ENCODE peak calls at places on chromosomes 13 and 19, in ten cellular contexts. One of them, this sample, is unnamed.

GRCh38 chr13:40446365-40446764 is 220.1 kb downstream of the FOXO1 start:
- DNase-seq in ascending aorta: no peak
- DNase-seq in upper lobe of left lung: no peak
- DNase-seq in ovary: no peak
- DNase-seq in body of pancreas: no peak
- DNase-seq in CD4-positive, alpha-beta T cell: no peak
- DNase-seq in mucosa of descending colon: no peak
- DNase-seq in BJ: peak
- DNase-seq in cardiac muscle cell: no peak
- DNase-seq in AG09319: no peak
- DNase-seq in this sample: no peak

GRCh38 chr19:31562916-31563626 is 213.8 kb upstream of the TSHZ3 start:
- DNase-seq in ascending aorta: no peak
- DNase-seq in upper lobe of left lung: no peak
- DNase-seq in ovary: no peak
- DNase-seq in body of pancreas: no peak
- DNase-seq in CD4-positive, alpha-beta T cell: no peak
- DNase-seq in mucosa of descending colon: no peak
- DNase-seq in BJ: no peak
- DNase-seq in cardiac muscle cell: no peak
- DNase-seq in AG09319: no peak
- DNase-seq in this sample: no peak

GRCh38 chr19:11017275-11018035 is 56.6 kb downstream of the SMARCA4 start:
- DNase-seq in ascending aorta: no peak
- DNase-seq in upper lobe of left lung: no peak
- DNase-seq in ovary: no peak
- DNase-seq in body of pancreas: no peak
- DNase-seq in CD4-positive, alpha-beta T cell: no peak
- DNase-seq in mucosa of descending colon: no peak
- DNase-seq in BJ: no peak
- DNase-seq in cardiac muscle cell: no peak
- DNase-seq in AG09319: no peak
- DNase-seq in this sample: no peak

GRCh38 chr13:105464249-105464648 is 1071.2 kb downstream of the EFNB2 start:
- DNase-seq in ascending aorta: no peak
- DNase-seq in upper lobe of left lung: no peak
- DNase-seq in ovary: no peak
- DNase-seq in body of pancreas: no peak
- DNase-seq in CD4-positive, alpha-beta T cell: no peak
- DNase-seq in mucosa of descending colon: no peak
- DNase-seq in BJ: no peak
- DNase-seq in cardiac muscle cell: no peak
- DNase-seq in AG09319: no peak
- DNase-seq in this sample: no peak

GRCh38 chr19:7507884-7508283 is 8.0 kb upstream of the ZNF358 start:
- DNase-seq in ascending aorta: peak
- DNase-seq in upper lobe of left lung: peak
- DNase-seq in ovary: peak
- DNase-seq in body of pancreas: peak
- DNase-seq in CD4-positive, alpha-beta T cell: no peak
- DNase-seq in mucosa of descending colon: peak
- DNase-seq in BJ: no peak
- DNase-seq in cardiac muscle cell: no peak
- DNase-seq in AG09319: peak
- DNase-seq in this sample: no peak

GRCh38 chr19:10450853-10451609 is 30.7 kb downstream of the PDE4A start:
- DNase-seq in ascending aorta: no peak
- DNase-seq in upper lobe of left lung: no peak
- DNase-seq in ovary: no peak
- DNase-seq in body of pancreas: no peak
- DNase-seq in CD4-positive, alpha-beta T cell: no peak
- DNase-seq in mucosa of descending colon: peak
- DNase-seq in BJ: no peak
- DNase-seq in cardiac muscle cell: no peak
- DNase-seq in AG09319: no peak
- DNase-seq in this sample: no peak

GRCh38 chr13:93767917-93768422 is 541.4 kb downstream of the GPC6 start:
- DNase-seq in ascending aorta: no peak
- DNase-seq in upper lobe of left lung: no peak
- DNase-seq in ovary: no peak
- DNase-seq in body of pancreas: no peak
- DNase-seq in CD4-positive, alpha-beta T cell: no peak
- DNase-seq in mucosa of descending colon: no peak
- DNase-seq in BJ: no peak
- DNase-seq in cardiac muscle cell: no peak
- DNase-seq in AG09319: no peak
- DNase-seq in this sample: no peak

GRCh38 chr13:33490461-33491327 is 205.1 kb upstream of the STARD13 start:
- DNase-seq in ascending aorta: peak
- DNase-seq in upper lobe of left lung: no peak
- DNase-seq in ovary: no peak
- DNase-seq in body of pancreas: no peak
- DNase-seq in CD4-positive, alpha-beta T cell: no peak
- DNase-seq in mucosa of descending colon: no peak
- DNase-seq in BJ: no peak
- DNase-seq in cardiac muscle cell: no peak
- DNase-seq in AG09319: no peak
- DNase-seq in this sample: no peak

GRCh38 chr19:33813391-33814101 is 16.9 kb downstream of the KCTD15 start:
- DNase-seq in ascending aorta: peak
- DNase-seq in upper lobe of left lung: no peak
- DNase-seq in ovary: no peak
- DNase-seq in body of pancreas: no peak
- DNase-seq in CD4-positive, alpha-beta T cell: peak
- DNase-seq in mucosa of descending colon: no peak
- DNase-seq in BJ: no peak
- DNase-seq in cardiac muscle cell: no peak
- DNase-seq in AG09319: no peak
- DNase-seq in this sample: no peak

GRCh38 chr19:29587518-29587986 is 18.5 kb upstream of the POP4 start:
- DNase-seq in ascending aorta: peak
- DNase-seq in upper lobe of left lung: peak
- DNase-seq in ovary: no peak
- DNase-seq in body of pancreas: no peak
- DNase-seq in CD4-positive, alpha-beta T cell: no peak
- DNase-seq in mucosa of descending colon: no peak
- DNase-seq in BJ: peak
- DNase-seq in cardiac muscle cell: no peak
- DNase-seq in AG09319: no peak
- DNase-seq in this sample: no peak

GRCh38 chr19:11806354-11807098 is 7.5 kb upstream of the ZNF440 start:
- DNase-seq in ascending aorta: no peak
- DNase-seq in upper lobe of left lung: no peak
- DNase-seq in ovary: no peak
- DNase-seq in body of pancreas: no peak
- DNase-seq in CD4-positive, alpha-beta T cell: no peak
- DNase-seq in mucosa of descending colon: no peak
- DNase-seq in BJ: no peak
- DNase-seq in cardiac muscle cell: no peak
- DNase-seq in AG09319: no peak
- DNase-seq in this sample: no peak

GRCh38 chr19:55638864-55639359 is 1.9 kb upstream of the ZNF580 start:
- DNase-seq in ascending aorta: no peak
- DNase-seq in upper lobe of left lung: no peak
- DNase-seq in ovary: no peak
- DNase-seq in body of pancreas: no peak
- DNase-seq in CD4-positive, alpha-beta T cell: peak
- DNase-seq in mucosa of descending colon: peak
- DNase-seq in BJ: no peak
- DNase-seq in cardiac muscle cell: peak
- DNase-seq in AG09319: no peak
- DNase-seq in this sample: no peak

GRCh38 chr19:8635422-8635821 is 5.0 kb downstream of the NFILZ start:
- DNase-seq in ascending aorta: no peak
- DNase-seq in upper lobe of left lung: no peak
- DNase-seq in ovary: no peak
- DNase-seq in body of pancreas: no peak
- DNase-seq in CD4-positive, alpha-beta T cell: no peak
- DNase-seq in mucosa of descending colon: no peak
- DNase-seq in BJ: no peak
- DNase-seq in cardiac muscle cell: no peak
- DNase-seq in AG09319: no peak
- DNase-seq in this sample: no peak

GRCh38 chr19:38538793-38539528 is 78.8 kb downstream of the MAP4K1 start:
- DNase-seq in ascending aorta: no peak
- DNase-seq in upper lobe of left lung: no peak
- DNase-seq in ovary: no peak
- DNase-seq in body of pancreas: no peak
- DNase-seq in CD4-positive, alpha-beta T cell: no peak
- DNase-seq in mucosa of descending colon: no peak
- DNase-seq in BJ: no peak
- DNase-seq in cardiac muscle cell: no peak
- DNase-seq in AG09319: no peak
- DNase-seq in this sample: no peak

GRCh38 chr19:47726467-47726866 is 13.2 kb downstream of the EHD2 start:
- DNase-seq in ascending aorta: no peak
- DNase-seq in upper lobe of left lung: peak
- DNase-seq in ovary: no peak
- DNase-seq in body of pancreas: no peak
- DNase-seq in CD4-positive, alpha-beta T cell: no peak
- DNase-seq in mucosa of descending colon: no peak
- DNase-seq in BJ: peak
- DNase-seq in cardiac muscle cell: no peak
- DNase-seq in AG09319: no peak
- DNase-seq in this sample: no peak

GRCh38 chr19:49056101-49056901 is 1.2 kb downstream of the CGB7 start:
- DNase-seq in ascending aorta: peak
- DNase-seq in upper lobe of left lung: peak
- DNase-seq in ovary: peak
- DNase-seq in body of pancreas: peak
- DNase-seq in CD4-positive, alpha-beta T cell: peak
- DNase-seq in mucosa of descending colon: peak
- DNase-seq in BJ: no peak
- DNase-seq in cardiac muscle cell: peak
- DNase-seq in AG09319: no peak
- DNase-seq in this sample: peak

GRCh38 chr13:113373811-113374485 is 10.0 kb upstream of the GRTP1 start:
- DNase-seq in ascending aorta: peak
- DNase-seq in upper lobe of left lung: no peak
- DNase-seq in ovary: no peak
- DNase-seq in body of pancreas: no peak
- DNase-seq in CD4-positive, alpha-beta T cell: no peak
- DNase-seq in mucosa of descending colon: no peak
- DNase-seq in BJ: no peak
- DNase-seq in cardiac muscle cell: no peak
- DNase-seq in AG09319: no peak
- DNase-seq in this sample: no peak

GRCh38 chr19:39677931-39678889 is 22.5 kb downstream of the LGALS16 start:
- DNase-seq in ascending aorta: no peak
- DNase-seq in upper lobe of left lung: peak
- DNase-seq in ovary: no peak
- DNase-seq in body of pancreas: peak
- DNase-seq in CD4-positive, alpha-beta T cell: no peak
- DNase-seq in mucosa of descending colon: no peak
- DNase-seq in BJ: no peak
- DNase-seq in cardiac muscle cell: no peak
- DNase-seq in AG09319: no peak
- DNase-seq in this sample: no peak

GRCh38 chr13:90502762-90503161 is 844.7 kb upstream of the MIR17HG start:
- DNase-seq in ascending aorta: no peak
- DNase-seq in upper lobe of left lung: no peak
- DNase-seq in ovary: no peak
- DNase-seq in body of pancreas: no peak
- DNase-seq in CD4-positive, alpha-beta T cell: no peak
- DNase-seq in mucosa of descending colon: no peak
- DNase-seq in BJ: no peak
- DNase-seq in cardiac muscle cell: peak
- DNase-seq in AG09319: no peak
- DNase-seq in this sample: no peak
- TF ChIP-seq CTCF in ascending aorta: no peak
- TF ChIP-seq CTCF in upper lobe of left lung: no peak
- TF ChIP-seq CTCF in ovary: no peak
- TF ChIP-seq CTCF in body of pancreas: no peak
- TF ChIP-seq CTCF in CD4-positive, alpha-beta T cell: no peak
- TF ChIP-seq CTCF in mucosa of descending colon: no peak
- TF ChIP-seq CTCF in BJ: no peak
- TF ChIP-seq CTCF in cardiac muscle cell: no peak
- TF ChIP-seq CTCF in AG09319: no peak
- TF ChIP-seq CTCF in this sample: no peak

GRCh38 chr13:96967248-96967745 is 27.0 kb downstream of the OXGR1 start:
- DNase-seq in ascending aorta: no peak
- DNase-seq in upper lobe of left lung: no peak
- DNase-seq in ovary: no peak
- DNase-seq in body of pancreas: no peak
- DNase-seq in CD4-positive, alpha-beta T cell: no peak
- DNase-seq in mucosa of descending colon: no peak
- DNase-seq in BJ: no peak
- DNase-seq in cardiac muscle cell: no peak
- DNase-seq in AG09319: no peak
- DNase-seq in this sample: no peak
- TF ChIP-seq CTCF in ascending aorta: no peak
- TF ChIP-seq CTCF in upper lobe of left lung: no peak
- TF ChIP-seq CTCF in ovary: no peak
- TF ChIP-seq CTCF in body of pancreas: no peak
- TF ChIP-seq CTCF in CD4-positive, alpha-beta T cell: no peak
- TF ChIP-seq CTCF in mucosa of descending colon: no peak
- TF ChIP-seq CTCF in BJ: no peak
- TF ChIP-seq CTCF in cardiac muscle cell: no peak
- TF ChIP-seq CTCF in AG09319: no peak
- TF ChIP-seq CTCF in this sample: no peak

DNA sequence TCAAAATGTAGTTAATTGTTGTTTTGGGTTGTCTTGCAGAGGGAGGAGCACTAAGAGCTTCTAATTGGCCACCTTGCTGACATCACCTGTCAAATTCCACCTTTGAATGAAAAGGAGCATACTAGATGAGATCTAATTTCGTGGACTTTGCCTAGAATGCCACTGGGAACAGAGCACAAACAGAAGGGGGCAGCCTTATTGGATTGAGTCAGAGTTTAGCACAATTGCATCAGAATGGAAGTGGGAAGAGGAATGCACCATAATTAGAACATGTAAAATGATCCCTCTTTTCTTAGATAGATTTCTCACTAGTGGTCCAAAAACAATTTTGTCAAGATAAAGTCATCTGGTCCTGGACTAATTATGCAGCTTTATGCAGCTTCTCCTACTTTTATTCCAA is 1552.2 kb downstream of the PCDH9 start:
- DNase-seq in ascending aorta: no peak
- DNase-seq in upper lobe of left lung: no peak
- DNase-seq in ovary: no peak
- DNase-seq in body of pancreas: no peak
- DNase-seq in CD4-positive, alpha-beta T cell: no peak
- DNase-seq in mucosa of descending colon: no peak
- DNase-seq in BJ: no peak
- DNase-seq in cardiac muscle cell: no peak
- DNase-seq in AG09319: no peak
- DNase-seq in this sample: no peak
- TF ChIP-seq CTCF in ascending aorta: no peak
- TF ChIP-seq CTCF in upper lobe of left lung: no peak
- TF ChIP-seq CTCF in ovary: no peak
- TF ChIP-seq CTCF in body of pancreas: no peak
- TF ChIP-seq CTCF in CD4-positive, alpha-beta T cell: no peak
- TF ChIP-seq CTCF in mucosa of descending colon: no peak
- TF ChIP-seq CTCF in BJ: peak
- TF ChIP-seq CTCF in cardiac muscle cell: peak
- TF ChIP-seq CTCF in AG09319: no peak
- TF ChIP-seq CTCF in this sample: no peak

DNA sequence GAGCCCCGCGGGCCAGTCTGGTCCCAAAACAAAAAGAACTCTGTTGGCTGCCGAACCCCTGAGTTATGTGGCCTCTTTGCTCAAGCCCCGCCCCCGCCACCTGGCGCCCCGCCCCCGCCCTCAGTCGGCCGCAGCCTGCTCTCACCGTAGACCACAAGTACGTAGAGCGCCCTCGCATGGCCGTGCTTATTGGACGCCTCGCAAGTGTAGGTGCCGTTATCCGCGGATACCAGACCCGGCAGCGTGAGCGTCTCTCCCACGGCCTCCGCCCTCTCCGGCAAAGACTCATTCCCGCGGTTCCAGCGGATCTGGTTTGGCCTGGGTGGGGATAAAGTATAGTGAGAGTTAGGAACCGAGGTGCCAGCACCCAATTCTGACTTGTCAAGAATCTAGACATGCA is 5.5 kb upstream of the ZNF428 start:
- DNase-seq in ascending aorta: peak
- DNase-seq in upper lobe of left lung: peak
- DNase-seq in ovary: peak
- DNase-seq in body of pancreas: peak
- DNase-seq in CD4-positive, alpha-beta T cell: peak
- DNase-seq in mucosa of descending colon: peak
- DNase-seq in BJ: no peak
- DNase-seq in cardiac muscle cell: peak
- DNase-seq in AG09319: no peak
- DNase-seq in this sample: no peak
- TF ChIP-seq CTCF in ascending aorta: no peak
- TF ChIP-seq CTCF in upper lobe of left lung: no peak
- TF ChIP-seq CTCF in ovary: no peak
- TF ChIP-seq CTCF in body of pancreas: no peak
- TF ChIP-seq CTCF in CD4-positive, alpha-beta T cell: peak
- TF ChIP-seq CTCF in mucosa of descending colon: peak
- TF ChIP-seq CTCF in BJ: no peak
- TF ChIP-seq CTCF in cardiac muscle cell: peak
- TF ChIP-seq CTCF in AG09319: no peak
- TF ChIP-seq CTCF in this sample: no peak

This sample was measured in progenitor cell of endocrine pancreas.